ENCODE peak calls at places on chromosomes 1 and 21, in four cellular contexts. P is HL-60, M is K562, T is GM12878. Z is an unnamed sample.

GRCh38 chr1:43307458-43308158 is 6.8 kb downstream of the TIE1 start:
- DNase-seq in P (no peak), M (no peak), T (no peak), Z (no peak)

GRCh38 chr1:186236921-186237320 is 138.1 kb downstream of the TPR start:
- DNase-seq in P (no peak), M (no peak), T (no peak), Z (no peak)

GRCh38 chr1:244836135-244836521 is 670 bp downstream of the COX20 start:
- DNase-seq in P (peak), M (peak), T (no peak), Z (no peak)

GRCh38 chr1:99264201-99265021 is at the start of gene PLPPR4:
- DNase-seq in P (peak), M (peak), T (no peak), Z (peak)

GRCh38 chr1:244327533-244327932 is 124.2 kb downstream of the ADSS2 start:
- DNase-seq in P (no peak), M (no peak), T (no peak), Z (no peak)

GRCh38 chr1:206005761-206006160 is 2.6 kb upstream of the RAB7B start:
- DNase-seq in P (no peak), M (no peak), T (no peak), Z (no peak)

GRCh38 chr1:39791838-39792237 is 3.2 kb upstream of the BMP8B start:
- DNase-seq in P (no peak), M (no peak), T (no peak), Z (no peak)

GRCh38 chr1:238624786-238625185 is 734.1 kb upstream of the ZP4 start:
- DNase-seq in P (no peak), M (no peak), T (no peak), Z (no peak)

GRCh38 chr1:11673089-11673769 is 7.7 kb downstream of the MAD2L2 start:
- DNase-seq in P (no peak), M (peak), T (no peak), Z (no peak)

GRCh38 chr1:239011382-239011781 is 375.0 kb upstream of the CHRM3 start:
- DNase-seq in P (no peak), M (no peak), T (no peak), Z (no peak)

GRCh38 chr1:5481889-5482288 is 510.3 kb downstream of the NPHP4 start:
- DNase-seq in P (no peak), M (peak), T (no peak), Z (no peak)

GRCh38 chr1:113980120-113980519 is 846 bp downstream of the OLFML3 start:
- DNase-seq in P (no peak), M (no peak), T (no peak), Z (no peak)

GRCh38 chr21:44914176-44914874 is 6.4 kb downstream of the ITGB2 start:
- DNase-seq in P (peak), M (no peak), T (no peak), Z (no peak)

GRCh38 chr1:1373051-1373450 is 2.0 kb downstream of the AURKAIP1 start:
- DNase-seq in P (no peak), M (no peak), T (no peak), Z (no peak)

GRCh38 chr1:152227310-152227928 is 3.4 kb upstream of the HRNR start:
- DNase-seq in P (no peak), M (no peak), T (no peak), Z (no peak)

GRCh38 chr1:58899581-58900271 is 115.9 kb upstream of the JUN start:
- DNase-seq in P (no peak), M (no peak), T (no peak), Z (no peak)

GRCh38 chr1:179141592-179142244 is 59.8 kb downstream of the TOR3A start:
- DNase-seq in P (no peak), M (no peak), T (no peak), Z (no peak)

GRCh38 chr1:153232553-153232952 is 15.2 kb downstream of the PRR9 start:
- DNase-seq in P (peak), M (no peak), T (no peak), Z (no peak)

GRCh38 chr21:22791376-22791775 is 1793.2 kb downstream of the NCAM2 start:
- DNase-seq in P (no peak), M (no peak), T (no peak), Z (no peak)

GRCh38 chr1:236063919-236064673 is 794 bp downstream of the NID1 start:
- DNase-seq in P (no peak), M (no peak), T (no peak), Z (no peak)

GRCh38 chr1:30684881-30685795 is 38.2 kb downstream of the MATN1 start:
- DNase-seq in P (no peak), M (peak), T (no peak), Z (no peak)

GRCh38 chr1:186974774-186975181 is 146.0 kb downstream of the PLA2G4A start:
- DNase-seq in P (no peak), M (no peak), T (no peak), Z (no peak)

GRCh38 chr21:17674106-17674505 is 61.4 kb upstream of the BTG3 start:
- DNase-seq in P (no peak), M (no peak), T (no peak), Z (no peak)

GRCh38 chr1:185108324-185108723 is 48.4 kb downstream of the TRMT1L start:
- DNase-seq in P (no peak), M (no peak), T (no peak), Z (no peak)

GRCh38 chr1:231052777-231053176 is 12.7 kb upstream of the FAM89A start:
- DNase-seq in P (no peak), M (no peak), T (no peak), Z (no peak)

GRCh38 chr1:238406098-238406497 is 515.4 kb upstream of the ZP4 start:
- DNase-seq in P (no peak), M (no peak), T (no peak), Z (no peak)

GRCh38 chr1:22872971-22873664 is 99.5 kb downstream of the LACTBL1 start:
- DNase-seq in P (no peak), M (no peak), T (no peak), Z (no peak)

GRCh38 chr1:232033285-232033684 is 406.7 kb downstream of the DISC1 start:
- DNase-seq in P (no peak), M (no peak), T (no peak), Z (no peak)

GRCh38 chr1:53725238-53725689 is 13.7 kb downstream of the GLIS1 start:
- DNase-seq in P (no peak), M (no peak), T (no peak), Z (no peak)

GRCh38 chr1:95384570-95384969 is 150.6 kb downstream of the RWDD3 start:
- DNase-seq in P (no peak), M (peak), T (no peak), Z (no peak)

GRCh38 chr1:3531928-3532327 is 77.5 kb downstream of the ARHGEF16 start:
- DNase-seq in P (no peak), M (no peak), T (no peak), Z (no peak)

DNA sequence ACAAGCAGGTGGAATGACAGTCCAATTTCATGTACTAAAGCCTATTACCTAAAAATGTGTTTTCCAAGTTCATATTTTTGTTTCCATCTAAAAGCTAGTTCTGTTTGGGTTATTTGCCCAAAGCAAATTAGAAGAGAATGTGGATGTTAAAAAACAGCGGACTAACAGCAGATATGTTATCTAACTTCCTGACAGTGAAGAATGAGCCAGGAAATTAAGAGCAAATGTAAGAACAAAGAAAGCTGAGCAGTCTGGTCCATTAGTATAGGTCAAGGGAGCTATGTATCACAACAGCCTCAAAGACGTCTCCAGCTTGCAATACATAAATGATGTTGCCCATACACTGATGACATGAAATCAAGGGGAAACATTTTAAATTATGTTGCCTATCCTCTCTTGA is 145.5 kb upstream of the PLD5 start:
- DNase-seq in P (no peak), M (no peak), T (no peak), Z (no peak)
- TF ChIP-seq SPI1 in P (no peak), M (no peak), T (no peak), Z (no peak)

DNA sequence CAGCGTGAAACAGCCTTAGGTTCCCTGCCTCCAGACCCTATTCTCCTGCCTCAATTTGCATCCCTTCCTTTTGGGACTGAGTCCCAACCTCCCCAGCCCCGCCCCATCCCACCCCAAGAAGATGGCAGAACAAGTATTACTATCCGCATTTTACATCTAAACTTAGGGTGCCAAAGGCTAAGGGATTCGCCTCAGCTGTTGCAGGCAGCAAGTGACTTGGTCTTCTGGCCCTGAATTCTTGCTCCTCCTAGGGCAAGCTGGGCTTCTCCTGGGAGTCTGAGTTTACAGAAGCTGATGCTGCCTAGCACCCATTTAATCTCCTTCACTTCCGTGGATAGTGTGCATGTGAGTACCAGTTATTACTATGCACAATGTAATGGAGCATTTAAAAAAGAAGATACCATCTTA is 161.3 kb upstream of the NR5A2 start:
- DNase-seq in P (no peak), M (no peak), T (no peak), Z (no peak)
- TF ChIP-seq SPI1 in P (no peak), M (no peak), T (no peak), Z (no peak)

DNA sequence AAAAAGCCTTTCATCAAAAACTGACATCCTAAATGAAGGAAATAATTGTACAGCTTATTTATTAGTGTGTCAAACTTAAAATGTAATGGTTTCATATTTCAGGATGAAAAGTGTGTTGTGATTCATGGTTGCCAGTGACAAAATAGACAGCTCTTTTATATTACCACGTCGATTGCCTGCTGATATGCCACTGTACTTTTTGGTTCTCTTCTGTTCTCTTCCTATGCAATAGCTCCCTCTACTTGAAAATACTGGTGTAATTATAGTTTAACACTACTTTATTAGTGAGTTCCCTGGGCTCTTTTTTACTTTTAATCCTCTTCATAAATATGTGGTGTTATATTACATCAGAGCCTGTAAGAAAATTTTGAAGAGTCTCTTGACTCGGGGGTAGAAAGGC is 111.3 kb downstream of the PATJ start:
- DNase-seq in P (no peak), M (no peak), T (no peak), Z (no peak)
- TF ChIP-seq SPI1 in P (no peak), M (no peak), T (no peak), Z (no peak)

GRCh38 chr1:175572932-175573871 is 170.2 kb downstream of the TNR start:
- DNase-seq in P (no peak), M (no peak), T (no peak), Z (no peak)
- TF ChIP-seq SPI1 in P (no peak), M (no peak), T (no peak), Z (no peak)

DNA sequence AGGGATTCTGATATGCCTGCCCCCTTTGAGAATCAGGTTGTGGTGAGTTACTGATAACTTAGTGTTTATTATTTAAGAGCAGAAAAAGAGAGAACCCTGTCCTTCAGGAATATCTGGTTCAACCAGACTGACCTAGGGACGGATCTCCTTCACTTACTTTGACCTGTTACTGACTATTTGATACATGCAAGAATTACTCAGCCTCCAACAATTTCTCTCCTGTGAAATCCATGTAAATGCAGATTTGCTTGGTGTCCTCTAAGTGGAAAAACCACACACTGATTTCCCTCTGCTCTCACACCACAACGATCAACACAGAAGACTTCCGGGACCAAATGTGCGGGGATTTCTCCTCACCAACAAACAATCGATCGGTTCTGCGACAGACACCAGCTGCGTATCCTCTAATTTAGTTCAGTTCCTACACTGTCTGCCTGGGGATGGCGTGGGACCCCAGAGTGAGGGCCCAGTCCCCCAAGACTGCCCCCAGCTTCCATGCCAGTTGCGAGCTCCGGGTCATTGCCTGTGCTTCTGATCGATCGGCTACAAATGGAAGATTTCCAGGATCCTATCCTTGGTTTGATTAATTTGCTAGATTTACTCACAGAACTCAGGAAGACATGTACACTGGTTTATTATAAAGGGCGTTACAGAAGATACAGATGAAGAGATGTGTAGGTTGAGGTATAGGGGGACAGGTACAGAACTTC is 51.7 kb downstream of the BACE2 start:
- DNase-seq in P (no peak), M (no peak), T (no peak), Z (no peak)
- TF ChIP-seq SPI1 in P (no peak), M (no peak), T (no peak), Z (no peak)